ENCODE peak calls at places on chromosomes 6 and 20, in ten cellular contexts. G, M, N, F, W, J, E, Z, S and Q are unnamed samples.

GRCh38 chr6:99013145-99013544 is 65.4 kb upstream of the FBXL4 start:
- DNase-seq in G (no peak), M (no peak), N (no peak), F (peak; percentile 97), W (no peak), J (no peak), E (no peak), Z (no peak), S (no peak), Q (no peak)

GRCh38 chr20:15768370-15768741 is 804.9 kb downstream of the KIF16B start:
- DNase-seq in G (no peak), M (no peak), N (no peak), F (no peak), W (no peak), J (no peak), E (no peak), Z (no peak), S (no peak), Q (no peak)

GRCh38 chr6:31640612-31641011 is 11.8 kb downstream of the BAG6 start:
- DNase-seq in G (no peak), M (no peak), N (no peak), F (no peak), W (no peak), J (no peak), E (no peak), Z (no peak), S (no peak), Q (no peak)

GRCh38 chr6:67131827-67132226 is 1424.8 kb upstream of the EYS start:
- DNase-seq in G (no peak), M (no peak), N (no peak), F (no peak), W (no peak), J (no peak), E (no peak), Z (peak; percentile 9), S (peak; percentile 23), Q (no peak)

GRCh38 chr6:44672838-44673237 is 285.3 kb downstream of the CDC5L start:
- DNase-seq in G (no peak), M (no peak), N (no peak), F (no peak), W (no peak), J (peak; percentile 66), E (no peak), Z (peak; percentile 3), S (no peak), Q (no peak)

GRCh38 chr20:47392015-47392720 is 35.7 kb upstream of the ZMYND8 start:
- DNase-seq in G (peak; percentile 83), M (no peak), N (no peak), F (peak; percentile 97), W (no peak), J (no peak), E (peak; percentile 31), Z (no peak), S (peak; percentile 71), Q (no peak)

GRCh38 chr6:170192905-170193304 is 98.0 kb downstream of the DLL1 start:
- DNase-seq in G (no peak), M (no peak), N (no peak), F (no peak), W (no peak), J (no peak), E (no peak), Z (no peak), S (no peak), Q (no peak)

GRCh38 chr6:36852481-36853147 is 13.4 kb upstream of the CPNE5 start:
- DNase-seq in G (no peak), M (no peak), N (peak; percentile 47), F (peak; percentile 79), W (no peak), J (peak; percentile 83), E (no peak), Z (no peak), S (peak; percentile 54), Q (no peak)

GRCh38 chr6:15296735-15297134 is 50.9 kb downstream of the JARID2 start:
- DNase-seq in G (no peak), M (no peak), N (no peak), F (no peak), W (peak; percentile 29), J (no peak), E (no peak), Z (no peak), S (no peak), Q (no peak)

GRCh38 chr6:15296249-15296648 is 50.4 kb downstream of the JARID2 start:
- DNase-seq in G (no peak), M (no peak), N (no peak), F (no peak), W (no peak), J (no peak), E (no peak), Z (no peak), S (no peak), Q (no peak)

GRCh38 chr6:15297895-15298590 is 52.2 kb downstream of the JARID2 start:
- DNase-seq in G (no peak), M (no peak), N (no peak), F (no peak), W (no peak), J (no peak), E (no peak), Z (no peak), S (no peak), Q (no peak)

GRCh38 chr6:15301179-15302006 is 55.5 kb downstream of the JARID2 start:
- DNase-seq in G (no peak), M (no peak), N (no peak), F (no peak), W (no peak), J (no peak), E (no peak), Z (no peak), S (no peak), Q (no peak)

GRCh38 chr6:15299430-15300131 is 53.7 kb downstream of the JARID2 start:
- DNase-seq in G (no peak), M (no peak), N (peak; percentile 63), F (peak; percentile 46), W (peak; percentile 62), J (peak; percentile 82), E (peak; percentile 31), Z (no peak), S (peak; percentile 38), Q (no peak)
- TF ChIP-seq POLR2A in G (no peak), M (no peak), N (no peak), F (no peak), W (no peak), J (no peak), E (no peak), Z (no peak), S (no peak), Q (no peak)

GRCh38 chr6:118594877-118595276 is 46.8 kb downstream of the PLN start:
- DNase-seq in G (no peak), M (no peak), N (no peak), F (no peak), W (no peak), J (no peak), E (no peak), Z (no peak), S (no peak), Q (no peak)

GRCh38 chr6:118596774-118597332 is 48.8 kb downstream of the PLN start:
- DNase-seq in G (no peak), M (no peak), N (no peak), F (no peak), W (no peak), J (no peak), E (no peak), Z (no peak), S (no peak), Q (no peak)

GRCh38 chr6:118588626-118589025 is 40.5 kb downstream of the PLN start:
- DNase-seq in G (no peak), M (no peak), N (no peak), F (peak; percentile 22), W (no peak), J (no peak), E (no peak), Z (no peak), S (no peak), Q (no peak)

GRCh38 chr6:118589186-118589585 is 41.1 kb downstream of the PLN start:
- DNase-seq in G (no peak), M (no peak), N (no peak), F (peak; percentile 7), W (no peak), J (no peak), E (no peak), Z (no peak), S (no peak), Q (no peak)

GRCh38 chr6:118591897-118592296 is 43.8 kb downstream of the PLN start:
- DNase-seq in G (no peak), M (no peak), N (no peak), F (no peak), W (no peak), J (no peak), E (no peak), Z (no peak), S (no peak), Q (no peak)
- TF ChIP-seq POLR2A in G (no peak), M (no peak), N (no peak), F (no peak), W (no peak), J (no peak), E (no peak), Z (no peak), S (no peak), Q (no peak)

GRCh38 chr6:30619561-30619960 is 1.9 kb downstream of the MRPS18B start:
- DNase-seq in G (no peak), M (peak; percentile 26), N (no peak), F (no peak), W (no peak), J (no peak), E (no peak), Z (no peak), S (no peak), Q (no peak)

GRCh38 chr6:30618270-30618787 is 689 bp downstream of the MRPS18B start:
- DNase-seq in G (no peak), M (no peak), N (no peak), F (no peak), W (no peak), J (no peak), E (peak; percentile 38), Z (no peak), S (no peak), Q (no peak)

GRCh38 chr6:30616811-30617564 is at the start of gene PPP1R10:
- DNase-seq in G (peak; percentile 86), M (peak; percentile 95), N (peak; percentile 100), F (peak; percentile 100), W (peak; percentile 76), J (peak; percentile 100), E (peak; percentile 99), Z (peak; percentile 99), S (peak; percentile 99), Q (peak; percentile 99)

GRCh38 chr6:30615958-30616810 is 859 bp downstream of the PPP1R10 start:
- DNase-seq in G (no peak), M (no peak), N (no peak), F (no peak), W (no peak), J (no peak), E (no peak), Z (no peak), S (no peak), Q (no peak)

GRCh38 chr6:30617565-30618269 is at the start of gene MRPS18B:
- DNase-seq in G (peak; percentile 74), M (peak; percentile 94), N (peak; percentile 99), F (peak; percentile 98), W (peak; percentile 71), J (peak; percentile 99), E (peak; percentile 98), Z (peak; percentile 97), S (peak; percentile 98), Q (peak; percentile 97)
- TF ChIP-seq POLR2A in G (peak; percentile 79), M (peak; percentile 70), N (peak; percentile 58), F (no peak), W (peak; percentile 97), J (peak; percentile 73), E (peak; percentile 63), Z (peak; percentile 58), S (no peak), Q (peak; percentile 71)

GRCh38 chr6:46129301-46129633 is 522 bp upstream of the ENPP4 start:
- DNase-seq in G (no peak), M (no peak), N (no peak), F (no peak), W (no peak), J (no peak), E (no peak), Z (no peak), S (no peak), Q (no peak)

GRCh38 chr6:46128476-46128875 is 1.3 kb upstream of the ENPP4 start:
- DNase-seq in G (no peak), M (no peak), N (no peak), F (no peak), W (no peak), J (no peak), E (no peak), Z (no peak), S (no peak), Q (no peak)

GRCh38 chr6:46130665-46131064 is 876 bp downstream of the ENPP4 start:
- DNase-seq in G (no peak), M (no peak), N (no peak), F (no peak), W (no peak), J (no peak), E (no peak), Z (no peak), S (no peak), Q (no peak)

GRCh38 chr6:46134216-46134615 is 4.4 kb downstream of the ENPP4 start:
- DNase-seq in G (no peak), M (no peak), N (no peak), F (no peak), W (no peak), J (no peak), E (no peak), Z (no peak), S (no peak), Q (no peak)

DNA sequence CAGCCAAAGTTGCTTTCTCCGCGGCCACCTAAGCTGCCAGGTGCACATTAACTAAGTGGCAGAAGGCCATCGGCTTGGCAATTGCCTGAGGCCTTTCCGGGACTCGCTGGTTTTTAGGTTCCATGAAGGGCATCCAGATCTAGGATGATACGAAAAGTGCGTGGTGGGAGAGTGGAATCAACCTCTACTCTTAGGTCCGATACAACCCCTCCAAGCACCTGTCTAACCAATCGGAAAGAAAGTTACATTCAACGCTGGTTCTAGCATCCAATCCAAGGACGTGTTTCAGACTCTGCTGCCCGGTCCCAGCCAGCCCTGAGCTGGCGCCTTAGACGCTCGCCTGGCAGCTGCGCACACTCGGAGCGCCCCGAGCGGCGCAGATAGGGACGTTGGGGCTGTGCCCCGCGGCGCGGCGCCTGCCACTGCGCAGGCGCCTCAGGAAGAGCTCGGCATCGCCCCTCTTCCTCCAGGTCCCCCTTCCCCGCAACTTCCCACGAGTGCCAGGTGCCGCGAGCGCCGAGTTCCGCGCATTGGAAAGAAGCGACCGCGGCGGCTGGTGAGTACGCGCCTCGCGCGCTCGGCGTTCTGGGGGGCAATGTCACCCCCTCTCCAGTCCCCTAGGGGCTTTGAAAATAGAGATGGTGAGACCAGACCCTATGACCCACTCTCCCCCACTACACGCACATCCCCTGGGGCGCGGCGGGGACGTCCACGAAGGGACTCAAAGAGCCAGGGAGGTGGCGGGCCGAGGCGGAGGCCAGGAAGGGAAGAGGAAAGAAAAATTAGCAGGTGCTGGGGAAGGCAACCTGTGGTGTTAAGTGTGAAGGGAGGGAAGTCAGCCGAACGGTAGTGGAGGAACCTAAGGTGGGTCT is at the start of gene ENPP4:
- DNase-seq in G (peak; percentile 91), M (peak; percentile 89), N (peak; percentile 91), F (peak; percentile 23), W (peak; percentile 90), J (peak; percentile 95), E (peak; percentile 91), Z (peak; percentile 91), S (peak; percentile 89), Q (peak; percentile 90)
- TF ChIP-seq POLR2A in G (no peak), M (peak; percentile 86), N (peak; percentile 82), F (no peak), W (peak; percentile 51), J (peak; percentile 20), E (peak; percentile 50), Z (peak; percentile 81), S (peak; percentile 80), Q (peak; percentile 12)